ENCODE peak calls at places on chromosomes 1 and 21, in ten cellular contexts. P is endothelial cell of umbilical vein, Q is heart left ventricle, C is MM.1S, E is amniotic stem cell, G is cardiac fibroblast, K is PC-3, D is endothelial cell, S is GM12891, B is endodermal cell. F is an unnamed sample.

GRCh38 chr1:154851392-154852177 is 18.5 kb downstream of the KCNN3 start:
- DNase-seq in D (no peak), K (no peak), B (peak), S (no peak), E (no peak), P (no peak), G (no peak), Q (no peak), C (no peak), F (no peak)

GRCh38 chr1:39631361-39632331 is 7.8 kb downstream of the HEYL start:
- DNase-seq in S (no peak), P (no peak), Q (no peak), B (no peak), E (no peak), C (no peak), D (no peak), G (no peak), K (peak), F (no peak)

GRCh38 chr1:31788825-31789256 is 24.7 kb upstream of the ADGRB2 start:
- DNase-seq in E (peak), B (no peak), D (no peak), G (peak), C (no peak), Q (no peak), S (no peak), K (peak), P (no peak), F (peak)

GRCh38 chr1:94036721-94037120 is 84.2 kb downstream of the ABCA4 start:
- DNase-seq in D (no peak), G (peak), B (no peak), S (no peak), C (no peak), K (peak), Q (no peak), E (peak), P (no peak), F (no peak)

GRCh38 chr1:17148950-17149608 is 29.8 kb upstream of the PADI2 start:
- DNase-seq in G (peak), E (no peak), P (no peak), C (no peak), Q (no peak), K (no peak), B (no peak), S (no peak), D (no peak), F (no peak)

GRCh38 chr1:169260478-169260877 is 107.1 kb downstream of the NME7 start:
- DNase-seq in C (no peak), Q (no peak), E (no peak), D (no peak), G (no peak), S (no peak), K (no peak), P (no peak), B (no peak), F (no peak)

GRCh38 chr1:177567393-177567792 is 396.6 kb downstream of the BRINP2 start:
- DNase-seq in G (peak), C (no peak), D (peak), K (peak), P (no peak), Q (no peak), S (no peak), B (peak), E (no peak), F (no peak)

GRCh38 chr1:173175514-173176146 is 31.5 kb downstream of the TNFSF4 start:
- DNase-seq in G (peak), D (no peak), B (no peak), C (no peak), P (peak), S (no peak), E (no peak), K (peak), Q (no peak), F (peak)

GRCh38 chr1:21801100-21801499 is 11.0 kb upstream of the LDLRAD2 start:
- DNase-seq in Q (no peak), D (no peak), C (no peak), E (no peak), S (no peak), P (peak), K (peak), B (no peak), G (peak), F (no peak)

GRCh38 chr1:115184260-115184950 is 95.1 kb upstream of the TSPAN2 start:
- DNase-seq in P (no peak), B (no peak), K (peak), C (no peak), D (no peak), S (no peak), E (no peak), G (no peak), Q (peak), F (no peak)

GRCh38 chr21:35046880-35047229 is 2.2 kb downstream of the RUNX1 start:
- DNase-seq in K (no peak), P (no peak), Q (peak), B (peak), S (no peak), C (no peak), D (peak), E (no peak), G (no peak), F (peak)

GRCh38 chr1:185559684-185560310 is 174.4 kb upstream of the HMCN1 start:
- DNase-seq in E (no peak), K (peak), D (peak), C (peak), B (peak), S (peak), P (peak), Q (peak), G (peak), F (peak)

GRCh38 chr1:60073605-60074278 is at the start of gene C1orf87:
- DNase-seq in S (no peak), G (no peak), B (peak), E (no peak), C (no peak), D (peak), P (no peak), K (no peak), Q (no peak), F (no peak)

GRCh38 chr1:98196012-98196411 is 275.2 kb upstream of the DPYD start:
- DNase-seq in S (no peak), B (no peak), D (no peak), Q (no peak), E (no peak), C (no peak), K (no peak), G (peak), P (no peak), F (no peak)

GRCh38 chr1:75100481-75101092 is 33.6 kb upstream of the LHX8 start:
- DNase-seq in S (no peak), K (no peak), Q (no peak), B (no peak), G (no peak), E (no peak), C (no peak), D (no peak), P (no peak), F (no peak)

GRCh38 chr1:92804721-92805169 is 19.8 kb upstream of the EVI5 start:
- DNase-seq in B (peak), P (peak), D (peak), Q (peak), K (peak), C (peak), E (peak), G (peak), S (peak), F (peak)